ENCODE peak calls at places on chromosomes 12 and 14, in eight cellular contexts. P is T-helper 17 cell; L is heart right ventricle; B is CD8-positive, alpha-beta T cell; Z is CD4-positive, CD25-positive, alpha-beta regulatory T cell; Y is GM12878; T is aorta; F is effector memory CD4-positive, alpha-beta T cell. I is an unnamed sample.
A peak's percentile ranks its signal among the peaks of the same experiment; 100 is the strongest.

GRCh38 chr12:58564721-58565120 is 355.6 kb downstream of the LRIG3 start:
- DNase-seq in Z (no peak), B (no peak), T (no peak), Y (no peak), L (no peak), F (no peak), P (no peak), I (no peak)

GRCh38 chr12:125683748-125684381 is 618.6 kb downstream of the AACS start:
- DNase-seq in F (no peak), B (no peak), Y (no peak), P (no peak), Z (no peak), L (no peak), T (no peak), I (no peak)

GRCh38 chr12:38904932-38905479 is 385 bp downstream of the CPNE8 start:
- DNase-seq in Z (peak; percentile 39), P (peak; percentile 21), L (peak; percentile 90), B (no peak), T (peak; percentile 95), Y (peak; percentile 65), F (peak; percentile 9), I (no peak)

GRCh38 chr14:64726585-64726890 is 22.3 kb downstream of the PLEKHG3 start:
- DNase-seq in B (no peak), P (peak; percentile 69), Y (no peak), Z (no peak), F (peak; percentile 75), T (no peak), L (no peak), I (no peak)

GRCh38 chr12:122872815-122873361 is 23.0 kb downstream of the VPS37B start:
- DNase-seq in L (no peak), Z (no peak), Y (no peak), F (no peak), B (no peak), T (no peak), P (no peak), I (no peak)

GRCh38 chr14:76950043-76951020 is 78.2 kb downstream of the IRF2BPL start:
- DNase-seq in F (no peak), Z (no peak), P (no peak), Y (no peak), B (no peak), T (peak; percentile 18), L (no peak), I (no peak)

GRCh38 chr12:123765504-123766035 is 3.5 kb downstream of the DNAH10 start:
- DNase-seq in L (no peak), P (no peak), Y (no peak), Z (no peak), F (no peak), T (no peak), B (no peak), I (no peak)

GRCh38 chr12:84624601-84625000 is 288.0 kb downstream of the SLC6A15 start:
- DNase-seq in P (no peak), B (no peak), T (no peak), F (no peak), Y (no peak), L (no peak), Z (no peak), I (no peak)

GRCh38 chr14:101709533-101709881 is 52.0 kb upstream of the PPP2R5C start:
- DNase-seq in F (no peak), Y (no peak), Z (no peak), L (no peak), B (no peak), P (no peak), T (no peak), I (no peak)

GRCh38 chr12:103785243-103786031 is 55.6 kb downstream of the NT5DC3 start:
- DNase-seq in P (no peak), Z (no peak), L (no peak), F (no peak), Y (no peak), B (no peak), T (no peak), I (no peak)

GRCh38 chr12:111596985-111597730 is 2.0 kb downstream of the ATXN2 start:
- DNase-seq in T (peak; percentile 57), Y (no peak), Z (peak; percentile 14), P (no peak), L (peak; percentile 48), F (peak; percentile 0), B (no peak), I (no peak)

GRCh38 chr14:95359974-95360826 is 40.5 kb upstream of the CLMN start:
- DNase-seq in Y (no peak), L (no peak), F (no peak), T (no peak), P (no peak), B (no peak), Z (no peak), I (no peak)

GRCh38 chr12:59031313-59031712 is 111.0 kb upstream of the LRIG3 start:
- DNase-seq in T (no peak), B (no peak), Z (no peak), Y (no peak), P (no peak), F (no peak), L (no peak), I (no peak)

GRCh38 chr14:85195872-85196477 is 334.0 kb upstream of the FLRT2 start:
- DNase-seq in Z (no peak), F (no peak), T (no peak), Y (no peak), B (no peak), P (no peak), L (no peak), I (no peak)
- H3K9me3 ChIP-seq in Z (no peaks in the 10 kb centered on the region), F (peaks cover 4% of the 10 kb centered on the region), T (no peaks in the 10 kb centered on the region), Y (no peaks in the 10 kb centered on the region), B (no peaks in the 10 kb centered on the region), P (no peaks in the 10 kb centered on the region), L (no peaks in the 10 kb centered on the region), I (no peaks in the 10 kb centered on the region)

GRCh38 chr14:26200675-26201074 is 397.2 kb downstream of the NOVA1 start:
- DNase-seq in Z (no peak), L (no peak), B (no peak), T (no peak), Y (no peak), P (no peak), F (no peak), I (no peak)

GRCh38 chr14:26204362-26204953 is 393.4 kb downstream of the NOVA1 start:
- DNase-seq in L (no peak), T (no peak), F (no peak), P (no peak), Z (no peak), Y (no peak), B (no peak), I (no peak)

GRCh38 chr14:26204954-26205479 is 392.8 kb downstream of the NOVA1 start:
- DNase-seq in Y (no peak), Z (no peak), B (no peak), F (no peak), P (no peak), L (peak; percentile 5), T (peak; percentile 46), I (no peak)

DNA sequence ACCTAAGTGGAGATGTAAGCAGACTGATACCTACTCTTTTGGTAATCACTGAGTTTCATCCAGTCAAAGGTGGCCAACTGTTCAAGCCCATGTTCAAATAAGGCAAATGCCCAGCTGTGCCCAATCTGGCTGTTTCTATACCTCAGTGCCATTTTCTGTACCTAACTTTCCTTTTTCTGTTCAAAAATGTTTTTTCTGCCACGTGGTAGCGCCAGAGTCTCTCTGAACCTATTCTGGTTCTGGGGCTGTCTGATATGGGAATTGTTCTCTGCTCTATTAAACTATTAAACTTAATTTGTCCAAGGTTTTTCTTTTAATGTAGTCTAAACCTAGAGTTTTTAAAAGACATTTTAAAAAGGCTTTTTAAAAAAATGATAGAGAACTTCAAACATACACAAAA is 391.2 kb downstream of the NOVA1 start:
- DNase-seq in L (no peak), Y (no peak), P (no peak), F (no peak), Z (no peak), T (no peak), B (no peak), I (no peak)
- H3K9me3 ChIP-seq in L (no peaks in the 10 kb centered on the region), Y (no peaks in the 10 kb centered on the region), P (no peaks in the 10 kb centered on the region), F (no peaks in the 10 kb centered on the region), Z (peaks cover 7% of the 10 kb centered on the region), T (no peaks in the 10 kb centered on the region), B (no peaks in the 10 kb centered on the region), I (no peaks in the 10 kb centered on the region)

GRCh38 chr14:105902131-105902898 is 375.9 kb downstream of the TMEM121 start:
- DNase-seq in Y (no peak), L (peak; percentile 0), B (no peak), F (no peak), T (no peak), Z (no peak), P (no peak), I (no peak)
- H3K9me3 ChIP-seq in Y (no peaks in the 10 kb centered on the region), L (no peaks in the 10 kb centered on the region), B (no peaks in the 10 kb centered on the region), F (no peaks in the 10 kb centered on the region), T (no peaks in the 10 kb centered on the region), Z (no peaks in the 10 kb centered on the region), P (no peaks in the 10 kb centered on the region), I (no peaks in the 10 kb centered on the region)

DNA sequence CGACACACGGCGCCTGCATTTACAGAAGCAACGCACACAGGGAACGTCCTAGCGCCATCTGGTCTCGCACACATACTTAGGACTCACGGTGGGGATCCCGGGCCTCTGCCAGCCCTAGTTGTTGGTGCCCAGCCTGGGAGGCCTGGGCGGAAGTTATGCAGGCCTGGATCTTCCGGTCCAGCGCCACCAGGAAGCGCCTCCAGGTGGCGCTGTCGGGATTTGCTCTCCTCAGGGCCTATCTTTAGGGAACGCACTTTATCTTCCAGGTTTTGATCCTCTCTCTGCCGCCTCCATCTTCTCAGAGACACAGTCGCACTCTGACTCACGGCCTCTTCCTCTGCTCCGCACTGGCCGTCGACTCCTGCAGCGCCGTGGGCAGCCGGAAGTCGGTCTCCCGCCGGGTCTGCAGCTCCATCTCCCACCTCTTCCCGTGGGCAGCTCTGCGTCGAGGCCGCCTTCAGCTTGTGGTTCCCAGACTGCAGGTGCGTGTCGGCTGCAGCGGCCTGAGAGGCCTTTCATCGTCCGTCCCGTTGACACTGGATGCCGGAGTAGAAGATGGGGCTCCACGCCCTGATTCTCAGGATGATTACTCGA is 760.4 kb downstream of the TMEM121 start:
- DNase-seq in P (no peak), L (no peak), Y (no peak), F (no peak), B (no peak), T (no peak), Z (no peak), I (no peak)
- H3K9me3 ChIP-seq in P (no peaks in the 10 kb centered on the region), L (no peaks in the 10 kb centered on the region), Y (no peaks in the 10 kb centered on the region), F (no peaks in the 10 kb centered on the region), B (no peaks in the 10 kb centered on the region), T (no peaks in the 10 kb centered on the region), Z (no peaks in the 10 kb centered on the region), I (no peaks in the 10 kb centered on the region)

GRCh38 chr12:99620159-99620479 is 27.4 kb upstream of the GARIN6 start:
- DNase-seq in Z (no peak), T (no peak), F (no peak), P (no peak), B (no peak), Y (no peak), L (no peak), I (no peak)
- H3K9me3 ChIP-seq in Z (peaks cover 2% of the 10 kb centered on the region), T (peaks cover 4% of the 10 kb centered on the region), F (no peaks in the 10 kb centered on the region), P (no peaks in the 10 kb centered on the region), B (no peaks in the 10 kb centered on the region), Y (no peaks in the 10 kb centered on the region), L (peaks cover 81% of the 10 kb centered on the region), I (no peaks in the 10 kb centered on the region)

DNA sequence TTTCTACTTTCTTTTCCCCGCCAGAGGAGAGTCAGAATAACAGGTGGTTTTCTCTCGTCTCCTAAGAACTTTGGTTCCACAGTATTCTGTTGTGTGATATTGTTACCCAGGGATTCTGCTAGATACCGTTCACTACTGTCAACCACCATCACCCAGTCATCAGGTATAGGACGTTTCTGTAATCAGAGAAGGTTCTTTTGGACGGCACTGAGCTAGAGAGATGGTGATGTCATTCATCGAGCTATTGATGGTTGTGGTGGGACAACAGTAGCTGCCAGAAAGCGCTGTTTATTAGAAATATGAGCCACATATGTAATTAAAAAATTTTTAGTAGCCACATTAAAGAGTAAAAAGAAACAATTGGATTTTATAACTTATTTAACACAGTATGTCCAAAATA is 17.0 kb downstream of the ERC1 start:
- DNase-seq in T (no peak), B (no peak), L (no peak), P (no peak), Y (no peak), Z (no peak), F (no peak), I (no peak)
- H3K9me3 ChIP-seq in T (no peaks in the 10 kb centered on the region), B (no peaks in the 10 kb centered on the region), L (no peaks in the 10 kb centered on the region), P (no peaks in the 10 kb centered on the region), Y (no peaks in the 10 kb centered on the region), Z (no peaks in the 10 kb centered on the region), F (no peaks in the 10 kb centered on the region), I (no peaks in the 10 kb centered on the region)